ENCODE peak calls at places on chromosomes 3 and 15, in five cellular contexts. E is HFF-Myc, G is lung, U is foreskin fibroblast, A is GM23338. L is an unnamed sample.

GRCh38 chr15:59993950-59994401 is 10.1 kb upstream of the FOXB1 start:
- DNase-seq in E (no peak), G (no peak), U (no peak), A (peak), L (peak)

GRCh38 chr3:16307832-16308531 is 43.0 kb downstream of the OXNAD1 start:
- DNase-seq in E (no peak), G (no peak), U (no peak), A (no peak), L (no peak)

GRCh38 chr3:31002730-31003129 is 108.3 kb upstream of the GADL1 start:
- DNase-seq in E (no peak), G (no peak), U (no peak), A (no peak), L (no peak)

GRCh38 chr3:175741951-175742350 is 882.8 kb downstream of the NAALADL2 start:
- DNase-seq in E (no peak), G (no peak), U (peak), A (no peak), L (no peak)

GRCh38 chr3:32048487-32049174 is 57.8 kb upstream of the GPD1L start:
- DNase-seq in E (no peak), G (no peak), U (no peak), A (no peak), L (no peak)

GRCh38 chr3:1275495-1275894 is 182.7 kb downstream of the CNTN6 start:
- DNase-seq in E (no peak), G (no peak), U (no peak), A (peak), L (peak)

GRCh38 chr3:112979244-112979832 is 4.4 kb upstream of the CD200R1 start:
- DNase-seq in E (peak), G (no peak), U (peak), A (peak), L (no peak)

GRCh38 chr3:16374047-16375019 is 109.3 kb downstream of the OXNAD1 start:
- DNase-seq in E (no peak), G (peak), U (no peak), A (no peak), L (no peak)

GRCh38 chr15:48868549-48868948 is 9.4 kb upstream of the EID1 start:
- DNase-seq in E (peak), G (no peak), U (peak), A (no peak), L (no peak)

GRCh38 chr3:143507735-143508580 is 340.3 kb downstream of the SLC9A9 start:
- DNase-seq in E (no peak), G (no peak), U (peak), A (no peak), L (no peak)

GRCh38 chr15:89114974-89115373 is 26.7 kb downstream of the ABHD2 start:
- DNase-seq in E (no peak), G (no peak), U (peak), A (peak), L (no peak)

GRCh38 chr15:82138306-82138705 is 92.5 kb upstream of the MEX3B start:
- DNase-seq in E (no peak), G (no peak), U (no peak), A (no peak), L (no peak)

GRCh38 chr15:82139823-82140268 is 94.0 kb upstream of the MEX3B start:
- DNase-seq in E (no peak), G (no peak), U (peak), A (peak), L (no peak)

GRCh38 chr15:82137261-82137660 is 91.4 kb upstream of the MEX3B start:
- DNase-seq in E (no peak), G (no peak), U (no peak), A (no peak), L (no peak)

GRCh38 chr15:82143390-82144047 is 97.7 kb upstream of the MEX3B start:
- DNase-seq in E (no peak), G (no peak), U (no peak), A (no peak), L (no peak)

DNA sequence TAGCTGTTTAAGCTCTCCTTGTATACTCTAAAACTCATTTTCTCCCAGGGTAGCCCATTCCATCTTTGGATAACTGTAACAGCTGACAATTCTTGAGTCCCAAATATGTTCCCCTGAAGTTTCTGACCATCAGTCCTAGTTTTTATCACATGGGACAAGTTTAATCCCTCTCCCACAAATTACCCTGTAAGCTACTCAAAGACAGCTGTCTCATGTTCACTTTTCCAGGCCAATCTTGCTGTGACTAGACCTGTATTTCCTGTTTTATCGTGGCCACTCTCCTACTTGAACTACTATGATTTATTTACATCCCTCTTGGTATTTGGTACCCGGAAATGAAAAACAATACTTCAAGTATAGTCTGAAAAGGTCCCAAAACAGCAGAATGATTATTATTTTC is 95.0 kb upstream of the MEX3B start:
- DNase-seq in E (no peak), G (no peak), U (no peak), A (no peak), L (no peak)
- TF ChIP-seq CTCF in E (no peak), G (no peak), U (no peak), A (no peak), L (no peak)

GRCh38 chr15:100009372-100009771 is 276.1 kb upstream of the LYSMD4 start:
- DNase-seq in E (no peak), G (no peak), U (no peak), A (no peak), L (no peak)
- TF ChIP-seq CTCF in E (no peak), G (no peak), U (no peak), A (no peak), L (no peak)

GRCh38 chr3:126569390-126569975 is 10.8 kb upstream of the C3orf22 start:
- DNase-seq in E (no peak), G (no peak), U (no peak), A (no peak), L (no peak)

GRCh38 chr3:126568776-126569342 is 10.1 kb upstream of the C3orf22 start:
- DNase-seq in E (no peak), G (no peak), U (no peak), A (no peak), L (no peak)

GRCh38 chr3:126571078-126571477 is 12.3 kb upstream of the C3orf22 start:
- DNase-seq in E (no peak), G (no peak), U (no peak), A (no peak), L (no peak)

GRCh38 chr3:126570103-126570541 is 11.4 kb upstream of the C3orf22 start:
- DNase-seq in E (no peak), G (peak), U (no peak), A (peak), L (no peak)

DNA sequence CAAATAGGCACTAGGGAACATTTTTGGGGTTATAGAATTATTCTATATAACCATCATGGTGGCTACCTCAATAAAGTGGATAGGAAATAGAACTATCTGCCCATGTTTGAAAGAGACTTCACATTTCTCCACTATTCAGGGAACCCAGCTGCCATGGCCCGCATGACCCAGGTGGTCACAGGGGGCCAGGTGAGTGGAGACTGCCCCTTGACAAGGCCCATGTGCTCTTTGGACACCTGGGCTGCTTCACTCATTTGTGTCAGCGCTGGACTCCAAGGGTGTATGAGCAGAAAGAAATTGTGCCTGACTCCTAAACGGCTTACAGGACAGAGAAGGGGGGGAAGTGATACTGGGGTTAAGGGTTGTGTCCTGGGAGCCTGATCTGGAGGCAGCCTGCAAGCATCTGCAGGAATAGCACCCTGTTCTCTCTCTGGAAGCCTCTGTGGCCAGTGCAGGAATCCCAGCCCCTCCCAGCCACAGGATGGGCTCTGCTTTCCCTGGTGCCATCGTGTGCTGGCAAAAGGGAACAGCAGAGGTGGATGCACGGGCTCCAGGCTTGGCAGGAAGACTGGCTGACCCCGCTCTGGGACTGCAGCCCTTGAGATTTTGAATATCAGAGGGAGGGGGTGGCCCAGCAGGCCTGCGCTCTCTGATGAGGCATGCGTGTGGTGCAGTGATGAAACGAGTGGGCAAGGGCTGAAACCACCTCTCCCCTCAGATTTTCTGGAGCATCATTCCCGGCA is 9.1 kb upstream of the C3orf22 start:
- DNase-seq in E (no peak), G (peak), U (no peak), A (peak), L (no peak)
- TF ChIP-seq CTCF in E (no peak), G (no peak), U (no peak), A (no peak), L (no peak)

GRCh38 chr3:122681294-122682015 is 816 bp downstream of the PARP14 start:
- DNase-seq in E (no peak), G (no peak), U (peak), A (peak), L (no peak)

GRCh38 chr3:122679467-122680291 is 960 bp upstream of the PARP14 start:
- DNase-seq in E (no peak), G (no peak), U (peak), A (peak), L (no peak)

GRCh38 chr3:122679085-122679466 is 1.6 kb upstream of the PARP14 start:
- DNase-seq in E (peak), G (peak), U (peak), A (peak), L (peak)

GRCh38 chr3:122682016-122682374 is 1.4 kb downstream of the PARP14 start:
- DNase-seq in E (no peak), G (no peak), U (no peak), A (no peak), L (no peak)

GRCh38 chr3:122680381-122681293 is at the start of gene PARP14:
- DNase-seq in E (peak), G (peak), U (peak), A (peak), L (peak)
- TF ChIP-seq CTCF in E (peak), G (no peak), U (no peak), A (no peak), L (peak)

DNA sequence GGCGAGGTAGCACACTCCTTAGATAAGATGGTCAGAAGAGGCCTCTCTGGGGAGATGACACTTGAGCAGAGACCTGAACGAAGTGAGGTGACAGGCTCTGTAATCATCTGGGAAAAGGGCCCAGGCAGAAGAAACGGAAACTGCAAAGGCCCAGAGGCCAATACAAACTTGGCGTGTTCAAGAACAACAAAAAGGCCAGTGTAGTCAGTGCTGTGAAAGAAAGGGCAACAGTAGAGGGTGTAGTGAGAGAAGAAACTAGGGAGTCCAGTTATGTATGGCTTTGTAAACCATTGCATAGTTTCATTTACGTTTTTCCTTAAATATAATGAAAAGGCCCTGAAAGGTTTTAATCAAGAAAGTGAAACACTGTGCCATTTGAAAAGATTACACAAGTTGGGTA is 31.8 kb downstream of the PLD1 start:
- DNase-seq in E (no peak), G (no peak), U (no peak), A (no peak), L (no peak)
- TF ChIP-seq CTCF in E (no peak), G (no peak), U (no peak), A (no peak), L (no peak)

GRCh38 chr3:12947504-12948369 is 106.4 kb upstream of the RPL32 start:
- DNase-seq in E (no peak), G (peak), U (peak), A (peak), L (no peak)
- TF ChIP-seq CTCF in E (peak), G (no peak), U (peak), A (peak), L (no peak)

GRCh38 chr15:74892313-74892712 is 2.5 kb downstream of the MPI start:
- DNase-seq in E (no peak), G (no peak), U (no peak), A (no peak), L (no peak)
- TF ChIP-seq CTCF in E (no peak), G (no peak), U (no peak), A (no peak), L (no peak)

GRCh38 chr3:157363393-157363792 is 73.3 kb upstream of the PTX3 start:
- DNase-seq in E (no peak), G (no peak), U (no peak), A (no peak), L (no peak)
- TF ChIP-seq CTCF in E (no peak), G (no peak), U (no peak), A (no peak), L (no peak)

L was measured in neural crest cell.